ENCODE peak calls at places on chromosome 18, in four cellular contexts. Y is mammary epithelial cell, A is neuronal stem cell, C is mesenchymal stem cell. O is an unnamed sample. For H3K9me3, the result is how much of the 10 kb centered on the place peaks cover.

GRCh38 chr18:9079863-9080528 is 22.5 kb upstream of the NDUFV2 start:
- DNase-seq in Y (no peak), A (no peak), C (no peak), O (no peak)

GRCh38 chr18:34707670-34708069 is 2.4 kb upstream of the DTNA start:
- DNase-seq in Y (peak), A (no peak), C (peak), O (no peak)

GRCh38 chr18:54192900-54193299 is 31.6 kb downstream of the MBD2 start:
- DNase-seq in Y (peak), A (no peak), C (no peak), O (no peak)

GRCh38 chr18:24726727-24727539 is 266.5 kb downstream of the HRH4 start:
- DNase-seq in Y (peak), A (peak), C (peak), O (peak)

GRCh38 chr18:32439802-32440201 is 30.9 kb downstream of the GAREM1 start:
- DNase-seq in Y (no peak), A (no peak), C (no peak), O (peak)

GRCh38 chr18:63157293-63158011 is 162.1 kb downstream of the BCL2 start:
- DNase-seq in Y (no peak), A (no peak), C (no peak), O (peak)

GRCh38 chr18:49519041-49519971 is 32.3 kb upstream of the C18orf32 start:
- DNase-seq in Y (no peak), A (no peak), C (no peak), O (no peak)

GRCh38 chr18:45662468-45662867 is 47.2 kb downstream of the SLC14A2 start:
- DNase-seq in Y (no peak), A (no peak), C (no peak), O (no peak)

GRCh38 chr18:78546281-78546680 is 433.3 kb upstream of the SALL3 start:
- DNase-seq in Y (no peak), A (no peak), C (no peak), O (no peak)

GRCh38 chr18:10579079-10579867 is 53.4 kb downstream of the NAPG start:
- DNase-seq in Y (no peak), A (no peak), C (peak), O (no peak)

GRCh38 chr18:79598885-79599175 is 80.8 kb upstream of the CTDP1 start:
- DNase-seq in Y (no peak), A (no peak), C (no peak), O (no peak)

GRCh38 chr18:2895391-2895790 is 48.6 kb downstream of the EMILIN2 start:
- DNase-seq in Y (no peak), A (no peak), C (no peak), O (no peak)

GRCh38 chr18:448116-448515 is 52.4 kb downstream of the COLEC12 start:
- DNase-seq in Y (no peak), A (no peak), C (no peak), O (no peak)

GRCh38 chr18:79117380-79117779 is 48.2 kb downstream of the ATP9B start:
- DNase-seq in Y (no peak), A (no peak), C (peak), O (no peak)

GRCh38 chr18:21110667-21111350 is 804 bp downstream of the ROCK1 start:
- DNase-seq in Y (peak), A (peak), C (peak), O (peak)

GRCh38 chr18:23650963-23651927 is 11.5 kb downstream of the ANKRD29 start:
- DNase-seq in Y (peak), A (no peak), C (peak), O (no peak)

GRCh38 chr18:68121308-68121707 is 593.6 kb downstream of the TMX3 start:
- DNase-seq in Y (no peak), A (no peak), C (no peak), O (no peak)

GRCh38 chr18:45342166-45342565 is 273.1 kb upstream of the SLC14A2 start:
- DNase-seq in Y (no peak), A (no peak), C (no peak), O (no peak)

DNA sequence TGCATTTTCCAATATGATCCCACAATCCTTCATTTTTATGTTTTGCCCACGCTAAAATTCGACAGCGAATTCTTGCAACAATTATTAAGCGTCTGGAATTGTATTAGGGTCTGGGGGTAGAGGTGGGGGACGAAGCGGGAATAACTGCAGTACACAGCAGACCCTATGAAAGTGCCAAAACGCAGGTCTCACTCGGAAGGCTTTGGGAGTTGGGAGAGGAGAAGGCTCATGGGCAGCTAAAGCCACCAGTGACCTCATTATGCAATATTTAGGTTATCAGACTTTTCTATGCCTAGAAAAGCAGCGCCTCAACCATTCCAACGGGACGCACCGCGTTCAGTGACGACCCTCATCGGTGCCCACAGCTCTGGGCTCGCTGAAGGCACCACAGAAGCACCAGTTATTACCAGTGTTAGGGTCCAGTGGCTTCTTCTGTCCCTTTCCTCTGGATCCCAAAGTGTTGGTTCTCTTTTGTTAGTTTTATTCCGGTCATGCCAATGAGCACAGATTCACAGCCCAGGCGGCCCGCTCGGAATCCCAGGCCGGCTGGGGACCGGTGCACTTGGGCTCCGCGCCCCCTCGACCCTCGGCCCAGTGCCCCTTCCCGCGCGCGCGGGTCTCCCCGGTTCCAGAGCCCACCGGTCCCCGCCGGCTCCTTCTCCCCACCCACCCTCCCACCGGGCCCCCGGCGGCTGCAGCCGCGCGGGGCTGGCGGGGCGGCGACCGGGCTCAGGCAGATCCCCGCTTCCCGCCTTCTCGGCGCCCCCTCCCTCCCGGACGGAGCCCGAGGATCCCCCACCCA is 738 bp upstream of the MAPK4 start:
- DNase-seq in Y (no peak), A (peak), C (no peak), O (no peak)
- H2AFZ ChIP-seq in Y (peak), A (peak), C (no peak), O (no peak)

GRCh38 chr18:75353357-75353756 is 74.1 kb downstream of the SMIM21 start:
- DNase-seq in Y (no peak), A (no peak), C (no peak), O (no peak)
- H3K9me3 ChIP-seq in Y (under half), A (under half), C (under half), O (under half)

DNA sequence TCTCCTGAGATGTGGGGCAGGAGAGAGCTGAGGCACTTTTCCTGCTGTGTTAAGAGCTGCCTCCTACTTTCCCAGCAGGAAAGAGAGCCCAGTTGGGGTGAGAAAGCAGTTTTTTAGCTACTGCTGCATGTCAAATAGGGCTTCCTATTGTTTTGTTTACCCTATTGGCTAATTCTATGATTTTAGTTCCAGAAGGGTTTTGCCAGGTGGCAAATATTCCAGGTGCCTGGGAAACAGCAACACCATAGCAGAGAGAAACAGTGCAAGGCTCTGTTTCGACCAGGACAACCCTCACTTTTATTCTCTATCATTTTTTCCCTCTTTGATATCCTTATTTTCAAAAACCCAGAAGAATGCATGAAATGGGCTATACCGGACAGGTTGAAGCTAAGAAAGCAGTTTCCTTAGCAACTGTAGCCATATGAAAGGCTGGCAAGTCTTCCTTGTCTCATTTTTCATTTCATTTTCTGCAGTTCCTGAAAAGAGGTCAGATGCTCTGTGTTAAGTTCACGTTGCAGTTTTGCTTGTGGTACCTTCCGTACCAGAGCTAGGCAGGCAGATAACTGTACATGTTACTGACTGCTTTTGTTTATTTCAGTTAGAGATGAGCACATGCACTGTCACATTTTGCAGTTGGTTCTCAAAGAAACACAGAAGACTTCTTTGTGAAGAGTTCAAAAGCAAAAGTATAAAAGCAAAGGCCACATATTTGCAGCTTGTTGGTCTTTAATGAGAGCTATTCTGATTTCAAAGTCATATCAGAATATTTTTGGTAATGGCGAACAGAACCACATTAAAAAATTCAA is 84.8 kb downstream of the AQP4 start:
- DNase-seq in Y (no peak), A (no peak), C (no peak), O (no peak)
- H2AFZ ChIP-seq in Y (no peak), A (peak), C (no peak), O (no peak)

DNA sequence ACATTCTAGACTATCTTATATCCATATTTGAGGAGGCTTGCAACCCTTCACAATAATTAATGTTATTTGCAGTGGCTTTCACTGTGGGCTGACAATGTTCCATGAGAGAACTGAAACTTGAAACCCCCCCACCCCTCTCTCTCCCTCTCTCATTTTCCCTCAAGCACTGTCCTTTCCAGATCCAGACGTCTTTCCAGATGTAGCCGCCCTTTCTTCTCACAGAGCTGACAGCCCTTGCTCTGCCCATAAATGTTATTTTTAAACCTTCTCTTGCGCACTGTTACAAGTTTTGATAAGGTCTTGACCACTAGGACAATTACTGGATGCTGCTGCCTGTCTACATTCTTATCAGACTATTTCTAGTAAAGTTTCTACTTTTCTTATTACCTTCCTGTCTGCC is 91.4 kb upstream of the LINC00305 start:
- DNase-seq in Y (no peak), A (no peak), C (no peak), O (no peak)
- H3K9me3 ChIP-seq in Y (under half), A (under half), C (under half), O (under half)

O was measured in OCI-LY7.